ENCODE peak calls at places on chromosomes 11 and 22, in seven cellular contexts. J, C, A, D, H, F and U are unnamed samples.
A peak's percentile ranks its signal among the peaks of the same experiment; 100 is the strongest.

GRCh38 chr11:76897233-76897632 is 36.5 kb downstream of the ACER3 start:
- DNase-seq in J (no peak), C (no peak), A (no peak), D (no peak), H (no peak), F (no peak), U (no peak)

GRCh38 chr11:35746356-35747153 is 84.0 kb downstream of the TRIM44 start:
- DNase-seq in J (no peak), C (no peak), A (no peak), D (no peak), H (peak; percentile 41), F (no peak), U (no peak)

GRCh38 chr22:21921184-21921721 is 31.4 kb downstream of the PPM1F start:
- DNase-seq in J (no peak), C (no peak), A (no peak), D (no peak), H (no peak), F (no peak), U (no peak)

GRCh38 chr22:45202333-45203149 is 38.2 kb downstream of the KIAA0930 start:
- DNase-seq in J (no peak), C (no peak), A (peak; percentile 61), D (peak; percentile 8), H (peak; percentile 32), F (no peak), U (peak; percentile 91)

GRCh38 chr11:115802641-115803040 is 298.4 kb upstream of the CADM1 start:
- DNase-seq in J (no peak), C (no peak), A (no peak), D (no peak), H (no peak), F (no peak), U (no peak)

GRCh38 chr11:121829159-121829643 is 286.8 kb downstream of the BLID start:
- DNase-seq in J (no peak), C (no peak), A (no peak), D (no peak), H (peak; percentile 100), F (no peak), U (peak; percentile 13)

GRCh38 chr11:94885133-94885532 is 88.2 kb downstream of the CWC15 start:
- DNase-seq in J (no peak), C (no peak), A (no peak), D (no peak), H (no peak), F (no peak), U (no peak)

GRCh38 chr11:130310622-130311021 is 4.1 kb downstream of the ZBTB44 start:
- DNase-seq in J (no peak), C (no peak), A (no peak), D (no peak), H (no peak), F (no peak), U (no peak)

GRCh38 chr11:76302707-76303395 is 78.1 kb downstream of the THAP12 start:
- DNase-seq in J (no peak), C (no peak), A (no peak), D (no peak), H (no peak), F (no peak), U (no peak)

GRCh38 chr11:69866648-69867047 is 47.4 kb upstream of the FGF3 start:
- DNase-seq in J (no peak), C (no peak), A (no peak), D (no peak), H (no peak), F (no peak), U (no peak)

GRCh38 chr22:20741634-20742581 is 32.0 kb upstream of the SERPIND1 start:
- DNase-seq in J (peak; percentile 60), C (peak; percentile 87), A (no peak), D (no peak), H (peak; percentile 13), F (peak; percentile 22), U (no peak)

GRCh38 chr22:17430298-17430900 is 61.1 kb downstream of the CECR2 start:
- DNase-seq in J (no peak), C (no peak), A (no peak), D (no peak), H (no peak), F (no peak), U (no peak)

GRCh38 chr11:123628936-123629683 is 25.3 kb downstream of the SCN3B start:
- DNase-seq in J (peak; percentile 39), C (peak; percentile 15), A (no peak), D (peak; percentile 81), H (peak; percentile 84), F (peak; percentile 13), U (peak; percentile 98)

GRCh38 chr22:32684148-32684821 is 117.2 kb upstream of the TIMP3 start:
- DNase-seq in J (no peak), C (no peak), A (no peak), D (no peak), H (peak; percentile 38), F (no peak), U (no peak)

GRCh38 chr22:49207008-49207775 is 620.5 kb downstream of the BRD1 start:
- DNase-seq in J (peak; percentile 4), C (no peak), A (peak; percentile 40), D (no peak), H (no peak), F (no peak), U (peak; percentile 5)

GRCh38 chr11:127737499-127737898 is 736.9 kb upstream of the KIRREL3 start:
- DNase-seq in J (no peak), C (no peak), A (no peak), D (no peak), H (no peak), F (no peak), U (no peak)

GRCh38 chr11:29293825-29294224 is 723.0 kb downstream of the KCNA4 start:
- DNase-seq in J (no peak), C (no peak), A (no peak), D (no peak), H (peak; percentile 94), F (no peak), U (no peak)

GRCh38 chr22:35882226-35883027 is 146.2 kb downstream of the RBFOX2 start:
- DNase-seq in J (no peak), C (no peak), A (no peak), D (no peak), H (peak; percentile 41), F (no peak), U (no peak)

GRCh38 chr11:20616908-20617307 is 17.5 kb downstream of the SLC6A5 start:
- DNase-seq in J (no peak), C (no peak), A (no peak), D (no peak), H (no peak), F (no peak), U (no peak)

GRCh38 chr11:20621679-20622078 is 22.3 kb downstream of the SLC6A5 start:
- DNase-seq in J (no peak), C (no peak), A (no peak), D (no peak), H (no peak), F (no peak), U (no peak)

GRCh38 chr11:20620988-20621387 is 21.6 kb downstream of the SLC6A5 start:
- DNase-seq in J (no peak), C (no peak), A (no peak), D (no peak), H (no peak), F (no peak), U (no peak)

GRCh38 chr11:20618083-20618482 is 18.7 kb downstream of the SLC6A5 start:
- DNase-seq in J (peak; percentile 26), C (no peak), A (no peak), D (no peak), H (no peak), F (no peak), U (peak; percentile 35)

GRCh38 chr11:20617346-20617745 is 17.9 kb downstream of the SLC6A5 start:
- DNase-seq in J (no peak), C (no peak), A (no peak), D (no peak), H (no peak), F (no peak), U (no peak)
- H3K4me1 ChIP-seq in J (no peaks in the 10 kb centered on the region), C (no peaks in the 10 kb centered on the region), A (no peaks in the 10 kb centered on the region), D (no peaks in the 10 kb centered on the region), H (no peaks in the 10 kb centered on the region), F (no peaks in the 10 kb centered on the region), U (no peaks in the 10 kb centered on the region)

DNA sequence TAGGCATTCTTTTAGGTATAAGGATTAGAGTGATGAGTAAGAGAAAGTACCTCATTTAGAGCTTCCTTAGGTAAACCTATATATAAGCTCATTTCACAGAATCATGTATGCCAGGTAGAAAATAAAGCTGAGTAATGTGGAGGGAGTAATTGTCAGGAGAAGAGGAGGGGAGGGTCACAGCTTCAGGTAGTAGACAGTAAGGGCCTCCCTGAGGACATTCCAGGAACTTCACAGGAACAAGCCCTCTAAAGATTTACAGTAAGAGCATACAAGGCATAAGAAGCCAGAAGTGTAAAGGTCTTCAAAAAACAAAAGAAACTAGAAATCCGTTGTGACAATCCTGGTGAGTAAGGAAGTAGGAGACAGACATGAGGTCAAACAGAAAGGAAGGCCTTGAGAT is 57.6 kb downstream of the USP47 start:
- DNase-seq in J (no peak), C (no peak), A (no peak), D (no peak), H (no peak), F (no peak), U (no peak)
- TF ChIP-seq CTCF in J (no peak), C (no peak), A (no peak), D (no peak), H (no peak), F (no peak), U (no peak)

DNA sequence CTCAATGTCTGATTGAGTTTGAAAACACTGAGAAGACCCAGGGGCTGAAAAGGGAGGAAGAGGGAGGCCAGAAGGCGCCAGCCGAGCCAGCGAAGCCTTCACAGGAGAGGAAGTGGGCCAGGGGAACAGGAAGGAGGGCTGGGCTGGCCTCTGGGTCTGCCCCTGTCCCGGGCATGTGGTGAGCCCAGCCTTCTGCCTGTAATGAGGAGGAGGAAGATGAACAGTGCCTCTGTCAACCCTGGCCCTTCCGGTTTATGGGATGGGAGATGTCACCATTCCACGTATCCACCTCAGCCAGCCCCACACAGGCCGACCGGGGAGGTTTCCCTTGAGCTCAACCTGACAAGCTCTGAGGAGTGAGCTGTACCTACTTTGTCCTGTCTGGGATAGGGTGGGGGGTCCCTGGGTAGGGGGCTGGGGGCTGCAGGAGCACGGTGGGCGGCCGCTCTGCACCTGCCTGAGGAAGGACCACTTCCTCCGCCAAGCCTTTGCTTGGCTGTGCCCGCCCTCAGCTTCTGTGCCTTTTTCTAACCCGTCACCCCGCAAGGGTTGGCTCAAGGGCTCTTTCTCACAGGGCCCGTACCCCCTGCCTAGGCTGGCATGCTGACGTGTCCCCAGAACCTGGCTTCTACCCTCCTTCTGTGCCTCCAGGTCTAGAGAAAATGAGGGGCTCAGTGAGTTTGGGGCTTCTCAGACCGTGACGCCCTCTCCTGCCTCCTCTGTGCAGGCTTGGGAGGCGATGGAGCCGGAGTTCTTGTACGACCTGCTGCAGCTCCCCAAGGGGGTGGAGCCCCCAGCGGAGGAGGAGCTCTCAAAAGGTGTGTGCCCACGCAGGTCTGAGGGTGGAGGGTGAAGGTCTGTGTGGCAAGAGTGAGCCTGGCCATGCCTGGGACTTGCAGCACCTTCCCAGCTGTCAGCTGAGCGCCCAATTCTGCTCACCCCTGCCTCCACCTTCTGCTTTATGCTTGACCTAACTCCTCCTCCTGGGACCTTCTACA is 2.2 kb downstream of the PARVG start:
- DNase-seq in J (no peak), C (no peak), A (peak; percentile 95), D (peak; percentile 47), H (no peak), F (peak; percentile 62), U (peak; percentile 63)
- H3K4me3 ChIP-seq in J (no peak overlapping the region), C (no peak overlapping the region), A (peak overlapping the region; percentile 57), D (no peak overlapping the region), H (no peak overlapping the region), F (no peak overlapping the region), U (no peak overlapping the region)

DNA sequence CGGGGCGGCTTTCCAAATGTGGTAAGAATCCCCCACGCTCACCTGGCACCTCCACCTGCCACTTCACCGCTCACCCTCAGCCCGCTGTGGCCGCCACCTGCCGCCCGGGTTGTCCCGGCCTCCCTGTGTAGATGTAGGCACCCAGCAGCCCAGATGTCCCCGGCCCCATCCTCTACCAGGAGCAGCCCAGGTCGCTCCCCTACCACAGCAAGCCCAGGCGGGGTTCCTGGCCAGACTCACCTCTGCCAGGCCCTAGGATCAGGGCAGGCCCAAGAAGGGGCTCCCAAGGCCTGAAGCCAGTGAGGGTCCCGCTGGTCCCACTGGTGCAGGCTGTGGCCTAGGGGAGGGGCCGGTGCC is 27.4 kb downstream of the MOB2 start:
- DNase-seq in J (no peak), C (no peak), A (no peak), D (no peak), H (no peak), F (no peak), U (no peak)
- H3K4me1 ChIP-seq in J (peaks cover 7% of the 10 kb centered on the region), C (no peaks in the 10 kb centered on the region), A (peaks cover 4% of the 10 kb centered on the region), D (no peaks in the 10 kb centered on the region), H (peaks cover 13% of the 10 kb centered on the region), F (peaks cover 16% of the 10 kb centered on the region), U (no peaks in the 10 kb centered on the region)